ENCODE peak calls at places on chromosomes 11 and 22, in four cellular contexts. L is brain microvascular endothelial cell, H is body of pancreas, W is lung. T is an unnamed sample.

GRCh38 chr11:114348200-114349191 is 51.8 kb downstream of the C11orf71 start:
- DNase-seq in L (peak; percentile 81), W (peak; percentile 50), H (peak; percentile 59), T (peak; percentile 51)

GRCh38 chr11:118080296-118080695 is 3.4 kb downstream of the TMPRSS4 start:
- DNase-seq in W (no peak), H (no peak), L (no peak), T (no peak)

GRCh38 chr22:46748948-46749681 is 11.1 kb upstream of the CERK start:
- DNase-seq in L (no peak), W (no peak), H (no peak), T (no peak)

GRCh38 chr22:43159484-43160178 is 8.3 kb downstream of the TSPO start:
- DNase-seq in L (no peak), W (no peak), H (peak; percentile 62), T (no peak)

GRCh38 chr11:35567737-35568465 is 42.5 kb upstream of the PAMR1 start:
- DNase-seq in H (peak; percentile 44), L (no peak), W (peak; percentile 36), T (no peak)

GRCh38 chr11:8229299-8230177 is 34.1 kb downstream of the LMO1 start:
- DNase-seq in W (no peak), L (no peak), H (peak; percentile 84), T (no peak)

GRCh38 chr11:75246006-75246672 is 5.6 kb downstream of the TPBGL start:
- DNase-seq in W (no peak), H (peak; percentile 69), L (no peak), T (no peak)

GRCh38 chr22:30282616-30283046 is 6.7 kb downstream of the CASTOR1 start:
- DNase-seq in L (no peak), H (no peak), W (no peak), T (no peak)

GRCh38 chr11:134537296-134537695 is 125.3 kb upstream of the B3GAT1 start:
- DNase-seq in L (no peak), H (no peak), W (no peak), T (no peak)

GRCh38 chr11:111922803-111923202 is 4.1 kb downstream of the C11orf52 start:
- DNase-seq in L (peak; percentile 71), W (peak; percentile 78), H (peak; percentile 75), T (no peak)

GRCh38 chr11:13883042-13883441 is 79.5 kb upstream of the SPON1 start:
- DNase-seq in W (peak; percentile 60), L (no peak), H (no peak), T (no peak)

GRCh38 chr11:63321723-63322122 is 47.9 kb upstream of the SLC22A9 start:
- DNase-seq in H (no peak), W (no peak), L (no peak), T (no peak)

GRCh38 chr11:126438691-126439090 is 83.2 kb downstream of the ST3GAL4 start:
- DNase-seq in H (no peak), L (no peak), W (no peak), T (no peak)

GRCh38 chr11:47928426-47928825 is 51.9 kb upstream of the PTPRJ start:
- DNase-seq in L (no peak), W (no peak), H (no peak), T (no peak)

GRCh38 chr11:58926695-58927094 is 12.6 kb upstream of the GLYATL1 start:
- DNase-seq in H (no peak), W (no peak), L (no peak), T (peak; percentile 75)

GRCh38 chr11:44716256-44716655 is 10.5 kb upstream of the TSPAN18 start:
- DNase-seq in L (no peak), W (no peak), H (no peak), T (no peak)

GRCh38 chr11:1470681-1471611 is 15.6 kb downstream of the MOB2 start:
- DNase-seq in L (no peak), H (peak; percentile 10), W (no peak), T (no peak)

GRCh38 chr11:7559404-7560283 is 45.8 kb downstream of the PPFIBP2 start:
- DNase-seq in W (no peak), H (no peak), L (no peak), T (no peak)

GRCh38 chr11:66347425-66348276 is at the start of gene B4GAT1:
- DNase-seq in L (peak; percentile 87), W (peak; percentile 87), H (peak; percentile 91), T (peak; percentile 84)

DNA sequence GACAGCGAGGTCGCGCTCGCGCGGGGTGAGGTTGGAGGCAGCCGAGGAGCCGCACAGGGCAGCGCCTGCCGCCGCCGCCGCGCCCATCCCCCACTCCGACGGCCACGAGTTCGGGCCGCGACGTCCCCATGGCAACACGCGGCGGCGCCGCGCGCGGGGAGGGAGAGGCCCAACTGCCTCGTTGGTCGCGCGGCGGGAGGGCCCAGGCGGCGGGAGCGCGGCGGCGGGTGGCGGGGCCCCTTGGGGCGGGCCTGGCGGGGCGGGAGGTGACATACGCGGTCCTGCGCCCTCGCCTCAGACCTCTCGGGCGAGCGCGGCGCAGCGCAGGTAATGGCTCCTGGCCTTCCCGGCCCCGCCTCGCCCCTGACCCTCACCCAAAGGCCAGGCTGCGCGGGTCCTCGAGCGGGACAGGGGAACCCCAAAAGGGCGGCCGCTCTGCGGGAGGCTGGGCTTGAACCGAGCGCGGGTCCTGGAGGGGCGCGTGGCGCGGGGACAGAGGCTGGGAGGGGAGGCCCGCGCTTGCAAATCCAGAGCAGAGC is at the start of gene DEUP1:
- DNase-seq in W (peak; percentile 41), H (peak; percentile 63), L (no peak), T (no peak)
- H3K4me3 ChIP-seq in W (peak within 1 kb of the TSS; percentile 24), H (peak within 1 kb of the TSS; percentile 20), L (peak within 1 kb of the TSS; percentile 46), T (peak within 1 kb of the TSS; percentile 17)

GRCh38 chr22:44824271-44824670 is 71.9 kb downstream of the ARHGAP8 start:
- DNase-seq in H (no peak), W (no peak), L (no peak), T (no peak)

GRCh38 chr22:44831885-44832284 is 79.5 kb downstream of the ARHGAP8 start:
- DNase-seq in W (no peak), H (no peak), L (no peak), T (no peak)

GRCh38 chr22:44827666-44828065 is 75.3 kb downstream of the ARHGAP8 start:
- DNase-seq in L (no peak), W (no peak), H (no peak), T (no peak)

GRCh38 chr22:44825310-44826150 is 73.2 kb downstream of the ARHGAP8 start:
- DNase-seq in H (no peak), W (no peak), L (no peak), T (no peak)

DNA sequence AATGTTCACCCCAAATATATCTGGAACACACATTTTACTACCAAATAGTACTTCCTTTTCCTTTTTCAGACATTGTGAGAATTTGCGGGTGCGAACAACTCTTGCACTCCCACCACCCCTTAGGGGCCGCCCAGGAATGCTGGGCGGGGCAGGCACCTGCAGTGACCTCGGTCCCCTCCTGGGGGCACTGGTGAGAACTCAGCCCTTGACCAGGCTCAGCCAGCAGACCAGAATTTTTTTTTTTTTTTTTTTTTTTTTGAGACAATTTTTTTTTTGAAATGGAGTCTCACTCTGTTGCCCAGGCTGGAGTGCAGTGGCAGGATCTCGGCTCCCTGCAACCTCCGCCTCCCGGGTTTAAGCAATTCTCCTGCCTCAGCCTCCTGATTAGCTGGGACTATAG is 75.8 kb downstream of the ARHGAP8 start:
- DNase-seq in L (no peak), H (no peak), W (no peak), T (no peak)
- TF ChIP-seq CTCF in L (peak; percentile 52), H (no peak), W (no peak), T (peak; percentile 49)

DNA sequence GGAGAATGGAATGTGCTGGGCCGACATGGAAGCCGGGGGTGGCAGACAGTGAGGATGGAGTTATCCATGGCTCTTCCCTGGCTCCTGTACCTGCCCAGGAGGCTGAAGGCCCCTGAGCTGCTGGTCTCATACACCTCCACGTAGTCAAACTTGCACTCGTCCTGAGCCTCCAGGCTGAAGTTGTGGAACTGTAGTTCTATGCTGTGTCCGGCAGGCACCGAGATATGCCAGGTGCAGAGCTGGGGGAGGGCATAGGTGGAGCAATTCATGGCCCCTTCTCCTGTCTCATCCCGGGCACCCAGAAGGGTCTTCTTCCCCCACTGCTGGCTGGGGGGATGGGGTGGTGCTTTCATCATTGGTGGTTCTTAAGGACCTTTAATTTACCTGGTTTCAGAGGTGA is 2.8 kb downstream of the MFRP start:
- DNase-seq in L (no peak), W (no peak), H (no peak), T (no peak)
- H3K4me3 ChIP-seq in L (no peak overlapping the region), W (no peak overlapping the region), H (no peak overlapping the region), T (no peak overlapping the region)

DNA sequence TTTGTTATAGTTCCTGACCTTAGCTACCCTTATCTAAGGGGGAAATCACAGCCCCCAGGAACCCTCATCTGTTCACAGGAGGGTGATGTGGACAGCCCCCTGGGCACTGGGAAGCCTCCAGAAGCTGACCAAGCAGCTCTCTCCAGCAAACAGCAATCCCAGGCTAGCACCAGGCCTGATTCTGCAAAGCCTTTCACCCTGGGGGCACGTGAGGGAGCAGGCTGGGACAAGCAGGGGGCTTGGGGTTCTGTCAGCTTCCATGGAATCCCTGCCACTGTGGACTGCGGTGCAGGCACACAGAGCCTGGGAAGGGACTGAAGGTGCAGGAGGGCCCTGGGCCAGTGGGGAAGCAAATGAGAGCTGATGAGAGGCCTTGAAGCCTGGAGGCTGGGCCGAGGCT is 2.1 kb downstream of the PGAP2 start:
- DNase-seq in L (no peak), H (no peak), W (no peak), T (no peak)
- TF ChIP-seq CTCF in L (no peak), H (no peak), W (no peak), T (no peak)

DNA sequence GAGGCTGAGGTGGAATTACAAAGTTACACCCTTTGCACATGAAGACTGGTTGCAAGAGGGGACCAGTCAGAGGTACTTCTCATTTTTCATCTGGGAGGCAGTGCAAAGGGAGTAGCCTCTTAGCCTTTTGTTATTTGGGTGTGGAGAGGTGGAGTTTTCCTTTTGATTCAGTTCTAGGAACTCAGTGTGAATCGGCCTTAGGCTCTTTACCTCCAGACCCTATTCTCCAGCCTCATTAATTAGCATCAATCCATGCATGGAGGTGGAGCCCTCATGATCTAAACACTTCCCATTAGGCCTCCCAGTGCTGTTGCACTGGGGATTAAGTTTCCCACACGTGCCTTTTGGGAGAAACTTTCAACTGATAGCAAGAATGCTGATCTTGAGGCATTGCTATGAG is 291.2 kb upstream of the MTNR1B start:
- DNase-seq in H (no peak), L (no peak), W (no peak), T (no peak)
- H3K4me3 ChIP-seq in H (no peak overlapping the region), L (no peak overlapping the region), W (no peak overlapping the region), T (no peak overlapping the region)

T was measured in AG09309.